ENCODE peak calls at places on chromosome 14, in eight cellular contexts. R, U, H, M, D, Z, X and O are unnamed samples.

GRCh38 chr14:91323671-91324605 is 79.4 kb upstream of the GPR68 start:
- DNase-seq in R (peak), M (peak), Z (peak), U (peak), H (peak), D (peak), X (peak), O (peak)

GRCh38 chr14:72810201-72810600 is 83.7 kb downstream of the DPF3 start:
- DNase-seq in Z (peak), D (no peak), U (no peak), M (no peak), R (no peak), H (no peak), X (no peak), O (no peak)

GRCh38 chr14:61561657-61562276 is 133.5 kb upstream of the HIF1A start:
- DNase-seq in M (peak), R (peak), U (peak), Z (no peak), X (peak), H (peak), D (peak), O (peak)

GRCh38 chr14:88791629-88792571 is 853 bp downstream of the EML5 start:
- DNase-seq in Z (no peak), H (no peak), U (no peak), M (peak), R (peak), D (peak), X (peak), O (peak)

GRCh38 chr14:64191756-64192155 is 102.4 kb downstream of the ESR2 start:
- DNase-seq in D (no peak), R (no peak), H (no peak), M (no peak), U (no peak), Z (no peak), X (no peak), O (no peak)

GRCh38 chr14:38522724-38523123 is 266.8 kb upstream of the CLEC14A start:
- DNase-seq in H (no peak), Z (no peak), X (no peak), R (no peak), M (no peak), D (no peak), U (no peak), O (no peak)

GRCh38 chr14:76330411-76331327 is 45.3 kb upstream of the ESRRB start:
- DNase-seq in R (no peak), D (no peak), M (peak), X (no peak), U (no peak), Z (no peak), H (no peak), O (no peak)

GRCh38 chr14:52068741-52069616 is at the start of gene NID2:
- DNase-seq in U (no peak), X (peak), R (peak), D (peak), H (peak), Z (peak), M (peak), O (no peak)

GRCh38 chr14:49853158-49853477 is 530 bp upstream of the NEMF start:
- DNase-seq in X (no peak), R (no peak), D (no peak), U (no peak), H (no peak), M (no peak), Z (no peak), O (no peak)

GRCh38 chr14:70317969-70318634 is 41.4 kb downstream of the COX16 start:
- DNase-seq in U (no peak), D (peak), Z (no peak), R (no peak), H (no peak), M (no peak), X (no peak), O (no peak)

GRCh38 chr14:75877292-75877691 is 104.5 kb downstream of the TGFB3 start:
- DNase-seq in D (no peak), M (no peak), R (no peak), U (no peak), H (no peak), Z (no peak), X (peak), O (no peak)

GRCh38 chr14:104940526-104941150 is 16.0 kb downstream of the PLD4 start:
- DNase-seq in D (no peak), H (no peak), X (no peak), M (no peak), U (no peak), R (peak), Z (no peak), O (no peak)

GRCh38 chr14:102078840-102079699 is 7.8 kb downstream of the HSP90AA1 start:
- DNase-seq in Z (no peak), M (no peak), U (no peak), R (no peak), D (no peak), X (no peak), H (no peak), O (no peak)

GRCh38 chr14:94685166-94685581 is 73.0 kb downstream of the SERPINA3 start:
- DNase-seq in R (no peak), Z (no peak), D (no peak), M (no peak), U (no peak), H (no peak), X (no peak), O (no peak)

GRCh38 chr14:24673534-24674203 is 39.7 kb upstream of the GZMB start:
- DNase-seq in M (no peak), U (no peak), X (no peak), Z (peak), H (no peak), D (peak), R (no peak), O (no peak)

GRCh38 chr14:74583689-74584434 is 28.2 kb downstream of the LTBP2 start:
- DNase-seq in D (no peak), H (no peak), R (peak), X (peak), Z (no peak), U (no peak), M (no peak), O (no peak)

GRCh38 chr14:59075503-59075902 is 113.0 kb upstream of the DAAM1 start:
- DNase-seq in M (no peak), U (no peak), X (no peak), H (no peak), Z (no peak), D (no peak), R (no peak), O (no peak)

GRCh38 chr14:66974397-66975025 is 214.7 kb upstream of the GARIN2 start:
- DNase-seq in M (no peak), R (no peak), X (no peak), H (no peak), D (no peak), Z (no peak), U (no peak), O (no peak)

GRCh38 chr14:67420102-67420739 is 8.3 kb upstream of the PLEK2 start:
- DNase-seq in Z (peak), D (peak), U (no peak), H (no peak), M (peak), R (no peak), X (no peak), O (no peak)

GRCh38 chr14:94025720-94026119 is 420 bp upstream of the OTUB2 start:
- DNase-seq in X (no peak), M (no peak), H (no peak), R (no peak), U (no peak), D (no peak), Z (no peak), O (no peak)

GRCh38 chr14:59698793-59699192 is 122.2 kb upstream of the CCDC175 start:
- DNase-seq in Z (no peak), R (no peak), D (no peak), M (no peak), U (no peak), X (no peak), H (no peak), O (no peak)

GRCh38 chr14:100747021-100747586 is 20.4 kb downstream of the DLK1 start:
- DNase-seq in R (peak), H (no peak), M (no peak), U (no peak), X (no peak), D (no peak), Z (no peak), O (no peak)

GRCh38 chr14:68574906-68575305 is 218.0 kb downstream of the ZFP36L1 start:
- DNase-seq in M (no peak), H (no peak), R (no peak), U (no peak), Z (no peak), D (no peak), X (no peak), O (no peak)

GRCh38 chr14:68596211-68596610 is 196.7 kb downstream of the ZFP36L1 start:
- DNase-seq in H (no peak), R (no peak), Z (no peak), D (no peak), X (no peak), U (no peak), M (no peak), O (no peak)

GRCh38 chr14:61190341-61190740 is 90.8 kb downstream of the TMEM30B start:
- DNase-seq in H (no peak), Z (no peak), M (no peak), U (no peak), R (no peak), D (no peak), X (no peak), O (no peak)

GRCh38 chr14:93316716-93317115 is 16.1 kb downstream of the BTBD7 start:
- DNase-seq in R (no peak), Z (no peak), H (no peak), X (no peak), M (no peak), U (no peak), D (no peak), O (no peak)

GRCh38 chr14:30808576-30808975 is 65.8 kb upstream of the COCH start:
- DNase-seq in H (no peak), M (no peak), Z (no peak), R (no peak), D (no peak), X (no peak), U (no peak), O (no peak)

GRCh38 chr14:83473846-83474245 is 1940.2 kb upstream of the SEL1L start:
- DNase-seq in R (no peak), H (no peak), X (no peak), D (no peak), M (no peak), Z (no peak), U (no peak), O (no peak)

GRCh38 chr14:77307099-77307496 is 13.6 kb downstream of the POMT2 start:
- DNase-seq in Z (no peak), R (no peak), H (no peak), M (no peak), D (no peak), X (no peak), U (no peak), O (peak)

GRCh38 chr14:105180598-105181528 is at the start of gene NUDT14:
- DNase-seq in M (peak), H (peak), U (no peak), X (peak), D (peak), Z (peak), R (peak), O (no peak)

GRCh38 chr14:69152181-69152943 is 557 bp downstream of the DCAF5 start:
- DNase-seq in D (peak), H (no peak), X (no peak), R (peak), U (no peak), M (no peak), Z (no peak), O (no peak)

GRCh38 chr14:105492966-105493871 is 2.2 kb downstream of the TEDC1 start:
- DNase-seq in R (peak), X (peak), U (no peak), D (no peak), M (no peak), H (peak), Z (no peak), O (no peak)

GRCh38 chr14:96345669-96346068 is 17.5 kb downstream of the ATG2B start:
- DNase-seq in D (no peak), R (no peak), M (no peak), X (no peak), U (no peak), Z (no peak), H (no peak), O (no peak)

GRCh38 chr14:24051789-24052655 is at the start of gene CARMIL3:
- DNase-seq in R (peak), Z (peak), D (peak), X (peak), H (peak), M (peak), U (no peak), O (no peak)

GRCh38 chr14:68160779-68161546 is 341.4 kb downstream of the RAD51B start:
- DNase-seq in Z (no peak), D (no peak), R (no peak), M (no peak), H (no peak), X (no peak), U (no peak), O (no peak)

GRCh38 chr14:90820958-90821357 is 4.7 kb upstream of the TTC7B start:
- DNase-seq in R (no peak), H (no peak), U (no peak), Z (no peak), D (peak), X (no peak), M (peak), O (no peak)

GRCh38 chr14:69891422-69891821 is 12.2 kb downstream of the SMOC1 start:
- DNase-seq in U (no peak), Z (no peak), D (no peak), R (no peak), X (no peak), H (no peak), M (no peak), O (no peak)

GRCh38 chr14:88983755-88984154 is 159.3 kb downstream of the TTC8 start:
- DNase-seq in X (no peak), M (no peak), D (no peak), U (no peak), H (no peak), R (no peak), Z (no peak), O (peak)

GRCh38 chr14:45785240-45785639 is 532.2 kb upstream of the MIS18BP1 start:
- DNase-seq in Z (no peak), X (no peak), M (no peak), R (no peak), U (no peak), D (peak), H (no peak), O (no peak)

GRCh38 chr14:27008187-27008586 is 410.4 kb upstream of the NOVA1 start:
- DNase-seq in Z (no peak), D (no peak), R (no peak), H (no peak), M (no peak), U (no peak), X (no peak), O (no peak)
- H3K27ac ChIP-seq in Z (no peak), D (no peak), R (no peak), H (no peak), M (no peak), U (no peak), X (no peak), O (no peak)

GRCh38 chr14:34262511-34262910 is 199.5 kb downstream of the SPTSSA start:
- DNase-seq in R (no peak), U (no peak), Z (no peak), H (no peak), X (no peak), M (no peak), D (no peak), O (peak)

GRCh38 chr14:34254596-34254995 is 207.4 kb downstream of the SPTSSA start:
- DNase-seq in H (no peak), M (no peak), U (no peak), Z (no peak), X (no peak), R (no peak), D (no peak), O (no peak)

GRCh38 chr14:34257505-34257904 is 204.5 kb downstream of the SPTSSA start:
- DNase-seq in D (no peak), X (no peak), U (no peak), R (no peak), H (no peak), M (no peak), Z (no peak), O (no peak)

GRCh38 chr14:34256223-34256622 is 205.8 kb downstream of the SPTSSA start:
- DNase-seq in M (no peak), R (no peak), X (no peak), U (no peak), D (no peak), H (no peak), Z (no peak), O (no peak)

DNA sequence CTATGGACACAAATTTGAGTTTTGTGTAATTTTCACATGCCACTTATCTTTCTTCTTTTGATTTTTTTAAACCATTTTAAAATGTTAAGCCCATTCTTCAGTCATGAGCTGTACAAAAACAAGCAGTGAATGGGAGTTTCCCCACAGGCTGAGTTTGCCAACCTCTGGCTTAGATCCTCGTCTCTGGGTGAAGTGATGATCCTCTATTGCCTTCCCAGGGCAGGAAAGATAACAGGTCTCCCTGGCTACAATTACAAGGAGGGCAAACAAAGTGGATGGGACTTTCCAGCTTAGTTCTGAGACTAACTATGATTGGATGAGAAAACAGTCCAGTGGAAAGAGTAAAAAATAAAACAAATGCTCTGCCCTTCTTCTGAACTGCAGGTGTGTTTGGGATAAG is 203.7 kb downstream of the SPTSSA start:
- DNase-seq in M (no peak), D (no peak), U (no peak), H (no peak), Z (no peak), R (peak), X (no peak), O (no peak)
- H3K27ac ChIP-seq in M (no peak), D (no peak), U (no peak), H (no peak), Z (no peak), R (peak), X (no peak), O (no peak)

GRCh38 chr14:103854017-103854808 is 6.8 kb upstream of the PPP1R13B start:
- DNase-seq in X (no peak), H (no peak), R (no peak), Z (no peak), D (no peak), U (no peak), M (no peak), O (no peak)
- H3K27ac ChIP-seq in X (no peak), H (peak), R (no peak), Z (no peak), D (no peak), U (no peak), M (no peak), O (no peak)

DNA sequence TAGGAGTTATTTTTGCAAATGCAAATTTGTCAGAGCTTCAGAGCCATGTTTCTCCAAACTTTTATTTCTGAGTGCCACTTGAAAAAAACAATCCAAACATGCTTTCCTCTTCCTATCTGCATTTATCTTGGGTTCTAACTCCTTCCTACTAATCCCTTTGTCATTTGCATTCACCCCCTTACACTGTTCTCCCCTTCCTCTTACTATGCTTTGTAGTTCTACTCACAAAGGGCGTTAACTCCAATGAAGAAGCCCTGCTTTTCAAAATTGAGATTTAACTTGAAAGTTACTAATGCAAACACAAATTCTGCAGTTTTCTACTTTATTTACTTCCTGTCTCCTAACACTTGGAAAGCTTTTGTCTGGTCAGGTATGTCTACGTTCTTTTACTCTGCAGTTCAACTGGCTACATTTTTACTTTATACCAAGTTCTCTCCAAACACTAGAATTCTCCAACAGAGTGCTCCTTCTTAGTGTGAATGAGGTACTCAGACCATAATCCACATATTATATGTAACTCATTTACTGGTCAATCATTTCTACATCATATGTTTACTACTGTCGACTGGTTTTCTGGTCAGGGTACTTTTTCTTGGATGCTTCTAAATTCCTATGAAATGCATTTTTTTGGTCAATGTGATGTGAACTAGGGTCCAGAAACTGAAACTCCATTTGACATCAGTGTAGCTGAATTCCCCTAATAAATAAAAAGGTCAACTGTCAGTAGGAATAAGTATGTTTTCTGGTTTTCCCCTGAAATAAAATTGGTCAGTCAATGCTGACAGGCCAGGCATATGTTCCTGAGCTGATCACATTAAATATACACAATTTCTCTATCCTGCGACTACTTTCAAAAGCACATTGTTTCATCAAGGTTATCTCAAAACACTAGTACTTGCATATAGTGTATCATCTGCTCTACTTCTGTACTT is 51.2 kb upstream of the OR5AU1 start:
- DNase-seq in U (no peak), Z (no peak), H (no peak), D (no peak), R (no peak), M (no peak), X (no peak), O (no peak)
- H3K27ac ChIP-seq in U (no peak), Z (no peak), H (no peak), D (no peak), R (no peak), M (no peak), X (no peak), O (no peak)

DNA sequence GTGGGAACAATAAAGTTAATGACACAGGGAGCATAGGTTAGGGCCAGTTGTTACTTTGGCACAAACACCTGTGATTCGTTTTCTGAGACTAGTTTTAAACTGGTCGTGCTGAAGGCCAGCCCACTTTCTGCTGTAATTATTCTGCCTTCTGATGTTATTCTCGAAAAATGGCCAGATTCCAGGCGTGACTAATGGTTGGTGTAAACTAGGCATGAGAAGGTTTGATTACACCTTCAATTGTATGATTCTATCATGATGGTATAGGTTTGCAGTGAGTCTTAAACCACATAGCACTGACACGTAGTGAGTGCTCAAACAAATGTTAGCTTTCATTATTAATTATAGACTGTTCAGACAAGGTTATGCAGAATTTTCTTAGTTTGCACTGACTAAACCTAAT is 39.0 kb downstream of the CKB start:
- DNase-seq in X (no peak), U (no peak), M (no peak), Z (no peak), R (no peak), H (no peak), D (no peak), O (no peak)
- H3K27ac ChIP-seq in X (no peak), U (no peak), M (no peak), Z (no peak), R (no peak), H (no peak), D (no peak), O (no peak)